ENCODE peak calls at places on chromosome 4, in five cellular contexts. I is BE2C, N is right atrium auricular region, M is breast epithelium, G is cardiac muscle cell. V is an unnamed sample.
A peak's percentile ranks its signal among the peaks of the same experiment; 100 is the strongest.

GRCh38 chr4:71186566-71187398 is 152.0 kb upstream of the SLC4A4 start:
- DNase-seq in N (no peak), I (peak; percentile 15), M (no peak), G (peak; percentile 91), V (no peak)

GRCh38 chr4:125837493-125838238 is 522.9 kb downstream of the FAT4 start:
- DNase-seq in N (no peak), I (no peak), G (no peak), M (no peak), V (no peak)

GRCh38 chr4:100985576-100985975 is 361.8 kb downstream of the PPP3CA start:
- DNase-seq in M (no peak), N (no peak), I (no peak), G (no peak), V (no peak)

GRCh38 chr4:142901166-142901662 is 55.1 kb upstream of the INPP4B start:
- DNase-seq in G (peak; percentile 13), M (no peak), I (no peak), N (no peak), V (no peak)

GRCh38 chr4:128635939-128636551 is 173.5 kb upstream of the JADE1 start:
- DNase-seq in G (peak; percentile 5), N (no peak), M (no peak), I (no peak), V (no peak)

GRCh38 chr4:176538217-176538925 is 218.6 kb downstream of the SPCS3 start:
- DNase-seq in I (no peak), M (no peak), N (no peak), G (no peak), V (no peak)

GRCh38 chr4:36278789-36279188 is 2.6 kb upstream of the DTHD1 start:
- DNase-seq in N (no peak), M (no peak), I (no peak), G (no peak), V (no peak)

GRCh38 chr4:54093609-54094240 is 6.2 kb upstream of the GSX2 start:
- DNase-seq in I (no peak), G (no peak), N (no peak), M (no peak), V (no peak)

GRCh38 chr4:151359576-151359975 is 34.2 kb upstream of the SH3D19 start:
- DNase-seq in M (no peak), G (no peak), I (peak; percentile 19), N (no peak), V (no peak)

GRCh38 chr4:148116264-148116663 is 325.9 kb downstream of the NR3C2 start:
- DNase-seq in N (no peak), M (no peak), G (no peak), I (no peak), V (no peak)

GRCh38 chr4:179307297-179308136 is 1865.3 kb upstream of the AGA start:
- DNase-seq in I (peak; percentile 61), N (no peak), M (no peak), G (peak; percentile 56), V (peak; percentile 39)

GRCh38 chr4:112086036-112086434 is 59.2 kb upstream of the FAM241A start:
- DNase-seq in I (no peak), G (no peak), M (no peak), N (no peak), V (no peak)

GRCh38 chr4:86033171-86033570 is 326.7 kb downstream of the MAPK10 start:
- DNase-seq in G (peak; percentile 86), N (peak; percentile 72), M (no peak), I (no peak), V (peak; percentile 3)

GRCh38 chr4:25771672-25772071 is 91.1 kb downstream of the SEL1L3 start:
- DNase-seq in I (no peak), G (no peak), N (no peak), M (no peak), V (no peak)

GRCh38 chr4:142334931-142335330 is 511.2 kb downstream of the INPP4B start:
- DNase-seq in I (no peak), G (no peak), M (no peak), N (no peak), V (no peak)

GRCh38 chr4:138688531-138689181 is 326.9 kb upstream of the NOCT start:
- DNase-seq in G (no peak), I (no peak), M (no peak), N (no peak), V (no peak)

GRCh38 chr4:176549161-176549865 is 229.5 kb downstream of the SPCS3 start:
- DNase-seq in M (no peak), N (no peak), I (no peak), G (no peak), V (no peak)

GRCh38 chr4:6453688-6453990 is 18.8 kb downstream of the PPP2R2C start:
- DNase-seq in I (no peak), N (no peak), G (no peak), M (no peak), V (no peak)

GRCh38 chr4:48640225-48640624 is 139.9 kb downstream of the FRYL start:
- DNase-seq in G (no peak), M (no peak), N (no peak), I (no peak), V (no peak)

GRCh38 chr4:184932343-184932742 is 85.9 kb upstream of the HELT start:
- DNase-seq in G (peak; percentile 69), I (peak; percentile 61), M (no peak), N (no peak), V (no peak)

GRCh38 chr4:175509320-175509719 is 302.7 kb downstream of the GPM6A start:
- DNase-seq in N (no peak), M (no peak), I (no peak), G (peak; percentile 14), V (no peak)

GRCh38 chr4:159446266-159446976 is 343.5 kb downstream of the RAPGEF2 start:
- DNase-seq in I (peak; percentile 43), N (no peak), G (peak; percentile 80), M (no peak), V (peak; percentile 5)

GRCh38 chr4:38002451-38003071 is 42.4 kb downstream of the PTTG2 start:
- DNase-seq in I (no peak), G (no peak), N (no peak), M (no peak), V (no peak)

GRCh38 chr4:5500165-5500564 is 208.2 kb downstream of the EVC2 start:
- DNase-seq in M (no peak), N (no peak), I (no peak), G (no peak), V (no peak)

GRCh38 chr4:134132086-134132783 is 69.4 kb downstream of the PABPC4L start:
- DNase-seq in N (no peak), I (no peak), G (no peak), M (no peak), V (no peak)

GRCh38 chr4:75514131-75514948 is at the start of the genes RCHY1 and THAP6:
- DNase-seq in I (peak; percentile 97), G (peak; percentile 99), M (peak; percentile 94), N (peak; percentile 96), V (peak; percentile 97)

GRCh38 chr4:171851295-171851694 is 38.1 kb downstream of the GALNTL6 start:
- DNase-seq in M (no peak), I (no peak), N (no peak), G (no peak), V (no peak)

GRCh38 chr4:10371869-10372471 is 85.3 kb downstream of the ZNF518B start:
- DNase-seq in G (no peak), N (no peak), M (no peak), I (peak; percentile 9), V (no peak)

GRCh38 chr4:19486400-19486799 is 765.3 kb upstream of the SLIT2 start:
- DNase-seq in G (no peak), M (no peak), I (no peak), N (no peak), V (no peak)

GRCh38 chr4:106898621-106899230 is 137.4 kb downstream of the DKK2 start:
- DNase-seq in N (no peak), M (no peak), I (peak; percentile 61), G (peak; percentile 81), V (peak; percentile 52)

DNA sequence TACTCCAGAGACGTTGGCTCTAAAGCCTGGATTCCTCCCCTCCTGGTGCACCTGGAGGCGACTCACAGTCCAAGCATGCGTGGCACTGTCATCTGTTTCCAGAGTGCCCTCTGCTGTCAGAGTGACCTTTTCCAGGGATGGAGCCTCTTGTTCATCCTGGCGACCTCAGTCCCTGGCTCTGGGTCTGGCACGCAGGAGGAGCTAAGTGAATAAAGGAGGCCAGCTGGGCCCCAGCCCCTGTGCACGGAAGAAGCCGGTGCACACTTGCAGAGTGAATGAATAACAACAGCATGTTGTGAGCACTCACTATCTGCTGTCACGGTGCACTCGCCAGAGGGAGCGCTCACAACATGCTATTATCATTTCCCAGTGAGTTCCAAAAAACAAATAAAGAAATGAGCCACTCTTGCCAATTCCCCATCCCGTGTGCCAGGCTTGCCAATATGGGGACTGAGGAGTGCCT is 27.8 kb upstream of the PSAPL1 start:
- DNase-seq in M (no peak), N (no peak), G (peak; percentile 63), I (peak; percentile 61), V (no peak)
- TF ChIP-seq CTCF in M (no peak), N (no peak), G (peak; percentile 27), I (peak; percentile 42), V (no peak)

GRCh38 chr4:165293927-165294649 is 33.4 kb upstream of the MSMO1 start:
- DNase-seq in I (no peak), N (no peak), M (no peak), G (no peak), V (no peak)

GRCh38 chr4:165297626-165298025 is 29.8 kb upstream of the MSMO1 start:
- DNase-seq in N (no peak), M (no peak), G (no peak), I (no peak), V (no peak)

GRCh38 chr4:165293061-165293460 is 34.4 kb upstream of the MSMO1 start:
- DNase-seq in I (no peak), M (no peak), G (no peak), N (no peak), V (no peak)

GRCh38 chr4:165299399-165300060 is 27.9 kb upstream of the MSMO1 start:
- DNase-seq in M (no peak), I (no peak), N (no peak), G (no peak), V (peak; percentile 56)

GRCh38 chr4:165294907-165295306 is 32.6 kb upstream of the MSMO1 start:
- DNase-seq in I (no peak), G (no peak), N (no peak), M (no peak), V (no peak)
- H3K4me3 ChIP-seq in I (no peak overlapping the region), G (no peak overlapping the region), N (no peak overlapping the region), M (no peak overlapping the region), V (no peak overlapping the region)

DNA sequence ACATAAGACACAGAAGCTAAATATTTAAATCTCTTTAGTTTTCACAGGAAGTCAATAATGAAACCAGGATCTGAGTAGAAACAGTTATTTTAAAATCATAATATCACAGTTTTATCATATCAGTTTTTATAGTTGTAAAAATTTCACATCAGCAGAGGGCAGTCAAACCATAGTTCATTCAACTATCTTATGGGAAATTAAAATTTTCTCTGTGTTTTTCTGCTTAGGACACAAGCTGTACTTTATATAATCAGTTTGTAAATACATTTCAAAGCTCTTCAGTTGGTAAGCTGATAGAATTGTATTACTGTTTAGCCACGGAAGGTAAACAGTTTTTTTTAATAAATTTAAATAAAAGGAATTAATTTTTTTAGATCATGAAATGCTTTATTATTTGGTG is 204.8 kb upstream of the NUDT6 start:
- DNase-seq in G (no peak), N (no peak), I (no peak), M (no peak), V (no peak)
- TF ChIP-seq CTCF in G (peak; percentile 29), N (peak; percentile 27), I (peak; percentile 15), M (peak; percentile 27), V (no peak)

DNA sequence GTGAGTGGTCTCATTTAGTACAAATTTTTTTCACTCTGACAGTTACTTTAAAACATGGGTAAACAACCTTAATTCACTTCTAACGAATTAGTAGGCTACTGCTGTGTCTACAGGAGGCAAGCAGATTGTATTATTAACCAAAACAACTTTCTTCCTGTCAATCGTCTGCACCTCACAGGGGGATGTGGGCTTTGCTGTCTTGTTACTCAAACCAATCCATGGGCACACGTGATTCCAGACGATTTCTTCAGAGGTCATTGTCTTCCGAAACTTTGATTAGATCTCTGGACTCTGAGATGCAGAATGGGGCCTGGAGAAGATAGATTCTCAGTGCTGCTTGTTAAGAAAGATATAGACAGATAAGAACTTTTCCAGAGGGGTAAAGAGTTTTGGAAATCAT is 327.8 kb downstream of the DHX15 start:
- DNase-seq in N (no peak), M (no peak), G (no peak), I (no peak), V (no peak)
- H3K4me3 ChIP-seq in N (no peak overlapping the region), M (no peak overlapping the region), G (no peak overlapping the region), I (no peak overlapping the region), V (no peak overlapping the region)